ENCODE peak calls at places on chromosomes 5 and 9, in four cellular contexts. Q, P, X and H are unnamed samples.

GRCh38 chr9:137621131-137621757 is 2.4 kb downstream of the EHMT1 start:
- DNase-seq in P (peak), X (no peak), Q (no peak), H (no peak)

GRCh38 chr9:23933348-23933747 is 107.3 kb upstream of the ELAVL2 start:
- DNase-seq in Q (no peak), P (no peak), X (no peak), H (no peak)

GRCh38 chr5:82352146-82352791 is 74.1 kb upstream of the RPS23 start:
- DNase-seq in X (no peak), Q (no peak), P (no peak), H (no peak)

GRCh38 chr9:5231212-5231611 is at the start of gene INSL4:
- DNase-seq in Q (no peak), P (no peak), X (no peak), H (no peak)

GRCh38 chr5:56515011-56515410 is 281.9 kb upstream of the ANKRD55 start:
- DNase-seq in P (no peak), Q (no peak), X (no peak), H (no peak)

GRCh38 chr5:151095341-151096000 is 14.6 kb upstream of the TNIP1 start:
- DNase-seq in X (peak), Q (no peak), P (no peak), H (peak)

GRCh38 chr9:133953621-133953975 is 38.5 kb downstream of the VAV2 start:
- DNase-seq in Q (no peak), P (no peak), X (no peak), H (no peak)

GRCh38 chr9:11235061-11235460 is 622.3 kb upstream of the PTPRD start:
- DNase-seq in X (no peak), Q (no peak), P (no peak), H (no peak)

GRCh38 chr9:121939643-121940042 is 153.5 kb downstream of the TTLL11 start:
- DNase-seq in P (no peak), Q (no peak), X (no peak), H (no peak)

GRCh38 chr5:15391648-15392392 is 108.2 kb upstream of the FBXL7 start:
- DNase-seq in Q (no peak), X (no peak), P (no peak), H (no peak)

GRCh38 chr9:99303177-99303576 is 81.1 kb downstream of the SEC61B start:
- DNase-seq in Q (no peak), X (no peak), P (no peak), H (no peak)

GRCh38 chr5:65329266-65329665 is 152.5 kb downstream of the ADAMTS6 start:
- DNase-seq in X (no peak), Q (no peak), P (no peak), H (no peak)

GRCh38 chr5:65327582-65327981 is 154.1 kb downstream of the ADAMTS6 start:
- DNase-seq in Q (no peak), X (no peak), P (no peak), H (no peak)

GRCh38 chr5:65332591-65332990 is 149.1 kb downstream of the ADAMTS6 start:
- DNase-seq in X (no peak), P (no peak), Q (no peak), H (no peak)

DNA sequence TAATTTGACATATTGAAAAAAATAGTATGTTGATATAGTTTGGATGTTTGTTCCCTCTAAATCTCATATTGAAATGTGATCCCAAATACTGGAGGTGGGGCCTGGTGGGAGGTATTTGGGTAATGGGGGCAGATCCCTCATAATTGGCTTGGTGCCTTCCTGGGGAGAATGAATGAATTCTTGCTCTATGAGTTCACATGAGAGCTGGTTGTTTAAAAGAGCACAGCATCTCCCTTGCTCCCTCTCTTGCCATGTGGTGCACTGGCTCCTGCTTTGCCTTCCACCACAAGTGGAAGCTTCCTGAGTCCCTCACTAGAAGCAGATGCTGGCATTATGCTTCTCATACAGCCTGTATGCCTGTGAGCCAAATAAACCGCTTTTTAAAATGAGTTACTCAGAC is 154.8 kb downstream of the ADAMTS6 start:
- DNase-seq in X (no peak), Q (no peak), P (no peak), H (no peak)
- TF ChIP-seq CTCF in X (no peak), Q (no peak), P (no peak), H (no peak)

GRCh38 chr5:2185646-2186471 is 303.1 kb upstream of the IRX4 start:
- DNase-seq in Q (no peak), X (no peak), P (peak), H (no peak)

GRCh38 chr5:2184024-2184362 is 301.3 kb upstream of the IRX4 start:
- DNase-seq in Q (no peak), X (no peak), P (no peak), H (no peak)

GRCh38 chr5:2186472-2187015 is 303.8 kb upstream of the IRX4 start:
- DNase-seq in Q (no peak), P (peak), X (no peak), H (no peak)

GRCh38 chr5:2183154-2184023 is 300.7 kb upstream of the IRX4 start:
- DNase-seq in X (no peak), Q (no peak), P (peak), H (no peak)

GRCh38 chr5:2184563-2185540 is 302.1 kb upstream of the IRX4 start:
- DNase-seq in P (no peak), X (no peak), Q (no peak), H (no peak)
- TF ChIP-seq CTCF in P (no peak), X (no peak), Q (no peak), H (no peak)

DNA sequence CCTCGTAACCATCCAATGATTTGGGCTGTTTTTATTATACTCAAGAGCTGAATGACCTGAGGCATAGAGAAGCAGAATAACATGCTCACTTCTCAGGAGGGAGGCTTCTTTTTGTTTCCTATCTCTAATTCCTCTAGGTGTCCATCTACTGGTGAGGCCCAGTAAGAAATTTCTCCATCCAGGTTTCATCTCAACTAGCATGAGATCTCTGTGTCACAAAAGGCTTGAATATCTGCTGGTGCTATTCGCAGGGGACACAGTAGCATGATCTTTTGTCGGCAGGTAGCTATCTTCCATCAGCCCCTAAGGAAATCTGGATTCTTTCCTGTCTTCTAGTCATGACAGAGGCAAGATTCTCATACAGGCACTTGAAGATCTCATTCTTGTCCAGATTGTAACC is 8.9 kb downstream of the IFNE start:
- DNase-seq in P (no peak), Q (no peak), X (no peak), H (no peak)
- TF ChIP-seq CTCF in P (no peak), Q (peak), X (no peak), H (no peak)

DNA sequence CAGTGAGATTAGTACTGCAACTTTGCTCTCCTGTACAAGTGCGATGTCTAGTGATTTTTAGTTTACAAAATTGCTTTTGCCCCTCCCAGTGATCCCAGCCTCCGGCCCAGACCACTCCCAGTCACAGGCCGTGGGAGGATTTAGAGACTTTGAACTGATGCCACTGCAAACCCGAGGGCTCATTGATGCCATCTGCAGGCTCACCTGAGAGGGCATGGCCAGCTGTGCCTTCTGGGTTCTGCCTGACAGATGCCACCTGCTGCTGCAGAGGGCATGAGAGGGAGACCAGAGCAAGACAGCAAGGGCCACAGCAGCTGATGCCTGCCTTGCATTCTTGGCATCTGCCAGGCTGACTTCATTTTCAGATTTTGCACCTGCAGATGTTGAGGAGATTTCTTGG is 593.8 kb downstream of the CDK5RAP2 start:
- DNase-seq in P (no peak), X (no peak), Q (no peak), H (no peak)
- TF ChIP-seq CTCF in P (no peak), X (no peak), Q (peak), H (no peak)

DNA sequence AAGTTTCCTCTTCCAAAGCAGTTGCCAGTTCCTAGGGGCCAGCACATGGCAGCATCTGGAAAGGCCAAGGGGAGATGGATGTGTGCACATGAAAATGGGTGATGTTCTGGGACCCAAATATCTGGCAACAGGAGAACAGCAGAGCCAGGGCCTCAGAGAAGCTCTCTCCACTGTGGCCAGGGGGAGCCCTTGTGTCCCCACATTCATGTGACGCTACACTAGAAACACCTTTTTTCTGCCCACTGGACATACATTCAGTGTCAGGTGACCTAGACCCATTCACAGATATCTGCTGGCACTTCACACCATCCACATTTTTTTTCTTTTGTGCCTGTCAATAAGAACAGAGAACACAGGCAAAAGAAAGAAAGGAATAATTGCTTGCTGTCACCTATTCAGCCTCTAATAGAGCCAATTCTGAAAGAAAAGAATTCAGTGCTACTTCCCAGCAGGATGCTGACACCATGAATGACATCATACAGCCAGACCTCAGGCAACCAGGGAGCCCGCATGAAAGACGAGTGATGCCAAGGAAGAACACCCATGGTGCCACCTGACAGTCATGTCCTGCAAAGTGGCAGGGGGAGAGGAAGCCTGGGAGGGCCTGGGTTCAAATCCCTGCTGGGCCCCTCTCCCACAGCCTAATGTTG is 205.1 kb upstream of the TAS2R1 start:
- DNase-seq in X (no peak), P (no peak), Q (no peak), H (no peak)
- TF ChIP-seq CTCF in X (no peak), P (no peak), Q (peak), H (no peak)

GRCh38 chr5:180116441-180117377 is 45.1 kb upstream of the RNF130 start:
- DNase-seq in P (peak), X (no peak), Q (no peak), H (peak)
- TF ChIP-seq CTCF in P (no peak), X (no peak), Q (peak), H (peak)

GRCh38 chr9:88011005-88011766 is 36.9 kb upstream of the CDK20 start:
- DNase-seq in Q (no peak), P (no peak), X (no peak), H (no peak)
- TF ChIP-seq CTCF in Q (peak), P (no peak), X (no peak), H (no peak)

GRCh38 chr5:10604975-10605374 is 41.1 kb downstream of the ANKRD33B start:
- DNase-seq in X (no peak), Q (no peak), P (no peak), H (no peak)

GRCh38 chr5:10610058-10610457 is 46.2 kb downstream of the ANKRD33B start:
- DNase-seq in X (no peak), P (no peak), Q (no peak), H (no peak)

GRCh38 chr5:10607023-10607665 is 43.3 kb downstream of the ANKRD33B start:
- DNase-seq in Q (no peak), X (peak), P (peak), H (no peak)

GRCh38 chr5:10611290-10611689 is 47.4 kb downstream of the ANKRD33B start:
- DNase-seq in P (no peak), X (no peak), Q (no peak), H (no peak)

DNA sequence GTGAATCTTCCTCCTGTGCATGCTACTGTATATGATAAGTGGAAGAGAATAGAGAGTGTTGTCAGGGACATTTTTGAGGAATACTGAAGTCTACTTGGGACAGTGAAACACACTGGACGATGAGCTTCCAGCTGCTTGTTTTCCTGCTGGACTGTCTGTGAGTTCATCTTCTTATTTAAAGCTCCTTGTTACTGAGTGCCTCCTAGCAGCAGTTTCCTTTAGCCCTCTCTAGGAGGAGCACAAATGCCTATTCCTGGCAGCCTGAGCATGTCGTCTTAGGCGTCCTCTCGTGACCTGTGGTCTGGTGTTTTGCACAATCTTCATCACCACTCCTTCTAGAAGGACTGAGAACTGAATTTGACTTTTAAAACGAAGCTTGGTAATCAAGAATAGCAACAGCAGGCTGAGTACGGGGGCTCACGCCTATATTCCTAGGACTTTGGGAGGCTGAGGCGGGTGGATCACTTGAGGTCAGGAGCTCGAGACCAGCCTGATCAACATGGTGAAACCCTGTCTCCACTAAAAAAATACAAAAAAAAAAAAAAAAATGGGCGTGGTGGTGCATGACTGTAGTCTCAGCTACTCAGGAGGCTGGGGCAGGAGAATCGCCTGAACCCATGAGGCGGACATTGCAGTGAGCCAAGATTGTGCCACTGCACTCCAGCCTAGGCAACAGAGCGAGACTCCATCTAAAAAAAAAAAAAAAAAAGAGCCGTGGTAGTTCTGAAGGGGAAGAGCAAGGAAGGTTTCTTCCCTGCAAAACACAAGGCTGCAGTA is 44.0 kb downstream of the ANKRD33B start:
- DNase-seq in P (no peak), X (peak), Q (no peak), H (no peak)
- TF ChIP-seq CTCF in P (peak), X (no peak), Q (peak), H (no peak)

GRCh38 chr9:35835216-35835604 is 6.2 kb downstream of the TMEM8B start:
- DNase-seq in Q (no peak), X (no peak), P (no peak), H (no peak)
- TF ChIP-seq CTCF in Q (peak), X (peak), P (peak), H (no peak)

GRCh38 chr5:133785182-133785581 is 172.8 kb upstream of the FSTL4 start:
- DNase-seq in P (no peak), X (no peak), Q (no peak), H (no peak)
- TF ChIP-seq CTCF in P (no peak), X (no peak), Q (no peak), H (no peak)